ENCODE peak calls at places on chromosomes 5 and 9, in five cellular contexts. C is HTR-8/SVneo, G is H9, H is AML-193, U is COLO829. Q is an unnamed sample.

GRCh38 chr5:137392261-137392660 is 106.9 kb downstream of the SPOCK1 start:
- DNase-seq in C (no peak), G (no peak), H (no peak), U (no peak), Q (no peak)

GRCh38 chr9:115595951-115596742 is 478.2 kb upstream of the TNC start:
- DNase-seq in C (no peak), G (no peak), H (no peak), U (no peak), Q (no peak)

GRCh38 chr9:134321571-134321930 is 4.7 kb upstream of the RXRA start:
- DNase-seq in C (no peak), G (no peak), H (no peak), U (no peak), Q (no peak)

GRCh38 chr5:78308689-78309088 is 14.2 kb upstream of the AP3B1 start:
- DNase-seq in C (no peak), G (no peak), H (no peak), U (no peak), Q (no peak)

GRCh38 chr5:33188089-33188488 is 252.7 kb upstream of the TARS1 start:
- DNase-seq in C (no peak), G (no peak), H (no peak), U (no peak), Q (no peak)

GRCh38 chr9:94919376-94920098 is 193.0 kb downstream of the AOPEP start:
- DNase-seq in C (no peak), G (no peak), H (no peak), U (no peak), Q (no peak)

GRCh38 chr5:68225188-68225910 is 9.8 kb downstream of the PIK3R1 start:
- DNase-seq in C (no peak), G (no peak), H (peak; percentile 58), U (no peak), Q (no peak)

GRCh38 chr5:141504216-141504615 is 15.3 kb downstream of the PCDHGC5 start:
- DNase-seq in C (no peak), G (no peak), H (no peak), U (no peak), Q (peak; percentile 67)

GRCh38 chr5:175689147-175689991 is 31.5 kb downstream of the HRH2 start:
- DNase-seq in C (no peak), G (no peak), H (peak; percentile 90), U (no peak), Q (no peak)

GRCh38 chr5:132000677-132001453 is 10.6 kb downstream of the ACSL6 start:
- DNase-seq in C (no peak), G (no peak), H (peak; percentile 80), U (no peak), Q (no peak)

GRCh38 chr5:10733426-10733825 is 27.6 kb downstream of the DAP start:
- DNase-seq in C (no peak), G (no peak), H (no peak), U (no peak), Q (no peak)

GRCh38 chr5:126370796-126371718 is 52.2 kb upstream of the GRAMD2B start:
- DNase-seq in C (no peak), G (peak; percentile 51), H (no peak), U (no peak), Q (no peak)

GRCh38 chr5:136133416-136134383 is 1.1 kb downstream of the SMAD5 start:
- DNase-seq in C (peak; percentile 22), G (peak; percentile 34), H (no peak), U (peak; percentile 8), Q (peak; percentile 66)

GRCh38 chr9:88791105-88791805 is 200.0 kb upstream of the S1PR3 start:
- DNase-seq in C (no peak), G (no peak), H (no peak), U (no peak), Q (no peak)

GRCh38 chr9:109017061-109017460 is 3.8 kb upstream of the CTNNAL1 start:
- DNase-seq in C (no peak), G (no peak), H (no peak), U (no peak), Q (no peak)